ENCODE peak calls at places on chromosome 16, in nine cellular contexts. One of them, this sample, is unnamed.

GRCh38 chr16:87463722-87464690 is 28.8 kb downstream of the ZCCHC14 start:
- DNase-seq in esophagus muscularis mucosa: no peak
- DNase-seq in GM04503: no peak
- DNase-seq in CD8-positive, alpha-beta memory T cell: no peak
- DNase-seq in stimulated activated naive CD8-positive, alpha-beta T cell treated with anti-CD3 and anti-CD28 coated beads, Interleukin-15, Interleukin-2, amounts not matched to agents 100 U/mL and 50 U/mL, for 24 hours: peak; percentile 62
- DNase-seq in CD4-positive, CD25-positive, alpha-beta regulatory T cell: peak; percentile 53
- DNase-seq in stimulated activated CD4-positive, alpha-beta T cell treated with anti-CD3 and anti-CD28 coated beads, Interleukin-2, amount 100 ng/mL, for 24 hours: peak; percentile 49
- DNase-seq in activated T-cell treated with anti-CD3 and anti-CD28 coated beads, Interleukin-2, amount 50 U/mL, for 72 hours: peak; percentile 63
- DNase-seq in cardiac fibroblast: peak; percentile 88
- DNase-seq in this sample: no peak

GRCh38 chr16:88360999-88361398 is 21.8 kb upstream of the ZNF469 start:
- DNase-seq in esophagus muscularis mucosa: no peak
- DNase-seq in stimulated activated CD4-positive, alpha-beta T cell treated with anti-CD3 and anti-CD28 coated beads, Interleukin-2, amount 100 ng/mL, for 24 hours: no peak
- DNase-seq in CD4-positive, CD25-positive, alpha-beta regulatory T cell: no peak
- DNase-seq in GM04503: no peak
- DNase-seq in cardiac fibroblast: no peak
- DNase-seq in CD8-positive, alpha-beta memory T cell: no peak
- DNase-seq in activated T-cell treated with anti-CD3 and anti-CD28 coated beads, Interleukin-2, amount 50 U/mL, for 72 hours: no peak
- DNase-seq in stimulated activated naive CD8-positive, alpha-beta T cell treated with anti-CD3 and anti-CD28 coated beads, Interleukin-15, Interleukin-2, amounts not matched to agents 100 U/mL and 50 U/mL, for 24 hours: no peak
- DNase-seq in this sample: no peak

GRCh38 chr16:1828645-1829410 is 1.8 kb downstream of the FAHD1 start:
- DNase-seq in GM04503: no peak
- DNase-seq in stimulated activated naive CD8-positive, alpha-beta T cell treated with anti-CD3 and anti-CD28 coated beads, Interleukin-15, Interleukin-2, amounts not matched to agents 100 U/mL and 50 U/mL, for 24 hours: no peak
- DNase-seq in cardiac fibroblast: no peak
- DNase-seq in activated T-cell treated with anti-CD3 and anti-CD28 coated beads, Interleukin-2, amount 50 U/mL, for 72 hours: no peak
- DNase-seq in stimulated activated CD4-positive, alpha-beta T cell treated with anti-CD3 and anti-CD28 coated beads, Interleukin-2, amount 100 ng/mL, for 24 hours: no peak
- DNase-seq in CD4-positive, CD25-positive, alpha-beta regulatory T cell: no peak
- DNase-seq in esophagus muscularis mucosa: no peak
- DNase-seq in CD8-positive, alpha-beta memory T cell: no peak
- DNase-seq in this sample: no peak

GRCh38 chr16:79848739-79849518 is 248.4 kb upstream of the MAF start:
- DNase-seq in esophagus muscularis mucosa: no peak
- DNase-seq in CD8-positive, alpha-beta memory T cell: no peak
- DNase-seq in CD4-positive, CD25-positive, alpha-beta regulatory T cell: no peak
- DNase-seq in activated T-cell treated with anti-CD3 and anti-CD28 coated beads, Interleukin-2, amount 50 U/mL, for 72 hours: no peak
- DNase-seq in cardiac fibroblast: no peak
- DNase-seq in stimulated activated CD4-positive, alpha-beta T cell treated with anti-CD3 and anti-CD28 coated beads, Interleukin-2, amount 100 ng/mL, for 24 hours: no peak
- DNase-seq in stimulated activated naive CD8-positive, alpha-beta T cell treated with anti-CD3 and anti-CD28 coated beads, Interleukin-15, Interleukin-2, amounts not matched to agents 100 U/mL and 50 U/mL, for 24 hours: no peak
- DNase-seq in GM04503: no peak
- DNase-seq in this sample: no peak

GRCh38 chr16:72312862-72313261 is 140.9 kb upstream of the PMFBP1 start:
- DNase-seq in stimulated activated CD4-positive, alpha-beta T cell treated with anti-CD3 and anti-CD28 coated beads, Interleukin-2, amount 100 ng/mL, for 24 hours: no peak
- DNase-seq in stimulated activated naive CD8-positive, alpha-beta T cell treated with anti-CD3 and anti-CD28 coated beads, Interleukin-15, Interleukin-2, amounts not matched to agents 100 U/mL and 50 U/mL, for 24 hours: no peak
- DNase-seq in esophagus muscularis mucosa: no peak
- DNase-seq in activated T-cell treated with anti-CD3 and anti-CD28 coated beads, Interleukin-2, amount 50 U/mL, for 72 hours: no peak
- DNase-seq in CD4-positive, CD25-positive, alpha-beta regulatory T cell: no peak
- DNase-seq in GM04503: no peak
- DNase-seq in cardiac fibroblast: no peak
- DNase-seq in CD8-positive, alpha-beta memory T cell: no peak
- DNase-seq in this sample: no peak

GRCh38 chr16:87586201-87586782 is 16.0 kb upstream of the JPH3 start:
- DNase-seq in stimulated activated CD4-positive, alpha-beta T cell treated with anti-CD3 and anti-CD28 coated beads, Interleukin-2, amount 100 ng/mL, for 24 hours: no peak
- DNase-seq in stimulated activated naive CD8-positive, alpha-beta T cell treated with anti-CD3 and anti-CD28 coated beads, Interleukin-15, Interleukin-2, amounts not matched to agents 100 U/mL and 50 U/mL, for 24 hours: no peak
- DNase-seq in CD4-positive, CD25-positive, alpha-beta regulatory T cell: no peak
- DNase-seq in esophagus muscularis mucosa: no peak
- DNase-seq in CD8-positive, alpha-beta memory T cell: no peak
- DNase-seq in activated T-cell treated with anti-CD3 and anti-CD28 coated beads, Interleukin-2, amount 50 U/mL, for 72 hours: no peak
- DNase-seq in cardiac fibroblast: peak; percentile 11
- DNase-seq in GM04503: no peak
- DNase-seq in this sample: no peak

GRCh38 chr16:53123753-53124152 is 69.0 kb downstream of the CHD9 start:
- DNase-seq in cardiac fibroblast: peak; percentile 78
- DNase-seq in CD8-positive, alpha-beta memory T cell: no peak
- DNase-seq in GM04503: peak; percentile 64
- DNase-seq in activated T-cell treated with anti-CD3 and anti-CD28 coated beads, Interleukin-2, amount 50 U/mL, for 72 hours: no peak
- DNase-seq in CD4-positive, CD25-positive, alpha-beta regulatory T cell: no peak
- DNase-seq in stimulated activated naive CD8-positive, alpha-beta T cell treated with anti-CD3 and anti-CD28 coated beads, Interleukin-15, Interleukin-2, amounts not matched to agents 100 U/mL and 50 U/mL, for 24 hours: no peak
- DNase-seq in stimulated activated CD4-positive, alpha-beta T cell treated with anti-CD3 and anti-CD28 coated beads, Interleukin-2, amount 100 ng/mL, for 24 hours: no peak
- DNase-seq in esophagus muscularis mucosa: no peak
- DNase-seq in this sample: no peak

GRCh38 chr16:57277586-57277985 is 6.9 kb downstream of the PLLP start:
- DNase-seq in esophagus muscularis mucosa: no peak
- DNase-seq in CD4-positive, CD25-positive, alpha-beta regulatory T cell: peak; percentile 73
- DNase-seq in CD8-positive, alpha-beta memory T cell: peak; percentile 69
- DNase-seq in stimulated activated CD4-positive, alpha-beta T cell treated with anti-CD3 and anti-CD28 coated beads, Interleukin-2, amount 100 ng/mL, for 24 hours: peak; percentile 53
- DNase-seq in stimulated activated naive CD8-positive, alpha-beta T cell treated with anti-CD3 and anti-CD28 coated beads, Interleukin-15, Interleukin-2, amounts not matched to agents 100 U/mL and 50 U/mL, for 24 hours: peak; percentile 62
- DNase-seq in cardiac fibroblast: peak; percentile 76
- DNase-seq in GM04503: peak; percentile 21
- DNase-seq in activated T-cell treated with anti-CD3 and anti-CD28 coated beads, Interleukin-2, amount 50 U/mL, for 72 hours: peak; percentile 77
- DNase-seq in this sample: no peak

GRCh38 chr16:26951950-26952349 is 114.8 kb upstream of the C16orf82 start:
- DNase-seq in activated T-cell treated with anti-CD3 and anti-CD28 coated beads, Interleukin-2, amount 50 U/mL, for 72 hours: no peak
- DNase-seq in GM04503: no peak
- DNase-seq in CD4-positive, CD25-positive, alpha-beta regulatory T cell: no peak
- DNase-seq in esophagus muscularis mucosa: no peak
- DNase-seq in stimulated activated CD4-positive, alpha-beta T cell treated with anti-CD3 and anti-CD28 coated beads, Interleukin-2, amount 100 ng/mL, for 24 hours: no peak
- DNase-seq in stimulated activated naive CD8-positive, alpha-beta T cell treated with anti-CD3 and anti-CD28 coated beads, Interleukin-15, Interleukin-2, amounts not matched to agents 100 U/mL and 50 U/mL, for 24 hours: no peak
- DNase-seq in CD8-positive, alpha-beta memory T cell: no peak
- DNase-seq in cardiac fibroblast: no peak
- DNase-seq in this sample: no peak

GRCh38 chr16:4272114-4272954 is 489 bp downstream of the TFAP4 start:
- DNase-seq in stimulated activated CD4-positive, alpha-beta T cell treated with anti-CD3 and anti-CD28 coated beads, Interleukin-2, amount 100 ng/mL, for 24 hours: no peak
- DNase-seq in cardiac fibroblast: peak; percentile 37
- DNase-seq in CD4-positive, CD25-positive, alpha-beta regulatory T cell: peak; percentile 56
- DNase-seq in activated T-cell treated with anti-CD3 and anti-CD28 coated beads, Interleukin-2, amount 50 U/mL, for 72 hours: peak; percentile 54
- DNase-seq in GM04503: no peak
- DNase-seq in stimulated activated naive CD8-positive, alpha-beta T cell treated with anti-CD3 and anti-CD28 coated beads, Interleukin-15, Interleukin-2, amounts not matched to agents 100 U/mL and 50 U/mL, for 24 hours: no peak
- DNase-seq in esophagus muscularis mucosa: no peak
- DNase-seq in CD8-positive, alpha-beta memory T cell: peak; percentile 65
- DNase-seq in this sample: peak; percentile 26

GRCh38 chr16:10182186-10182683 is at the start of gene GRIN2A:
- DNase-seq in stimulated activated CD4-positive, alpha-beta T cell treated with anti-CD3 and anti-CD28 coated beads, Interleukin-2, amount 100 ng/mL, for 24 hours: no peak
- DNase-seq in GM04503: no peak
- DNase-seq in CD8-positive, alpha-beta memory T cell: no peak
- DNase-seq in activated T-cell treated with anti-CD3 and anti-CD28 coated beads, Interleukin-2, amount 50 U/mL, for 72 hours: no peak
- DNase-seq in CD4-positive, CD25-positive, alpha-beta regulatory T cell: no peak
- DNase-seq in stimulated activated naive CD8-positive, alpha-beta T cell treated with anti-CD3 and anti-CD28 coated beads, Interleukin-15, Interleukin-2, amounts not matched to agents 100 U/mL and 50 U/mL, for 24 hours: no peak
- DNase-seq in cardiac fibroblast: no peak
- DNase-seq in esophagus muscularis mucosa: no peak
- DNase-seq in this sample: no peak

GRCh38 chr16:23365602-23366240 is 63.6 kb downstream of the SCNN1B start:
- DNase-seq in CD4-positive, CD25-positive, alpha-beta regulatory T cell: peak; percentile 23
- DNase-seq in stimulated activated CD4-positive, alpha-beta T cell treated with anti-CD3 and anti-CD28 coated beads, Interleukin-2, amount 100 ng/mL, for 24 hours: no peak
- DNase-seq in activated T-cell treated with anti-CD3 and anti-CD28 coated beads, Interleukin-2, amount 50 U/mL, for 72 hours: no peak
- DNase-seq in esophagus muscularis mucosa: no peak
- DNase-seq in CD8-positive, alpha-beta memory T cell: no peak
- DNase-seq in GM04503: no peak
- DNase-seq in cardiac fibroblast: no peak
- DNase-seq in stimulated activated naive CD8-positive, alpha-beta T cell treated with anti-CD3 and anti-CD28 coated beads, Interleukin-15, Interleukin-2, amounts not matched to agents 100 U/mL and 50 U/mL, for 24 hours: no peak
- DNase-seq in this sample: no peak

GRCh38 chr16:64453643-64454042 is 668.2 kb downstream of the CDH11 start:
- DNase-seq in CD8-positive, alpha-beta memory T cell: no peak
- DNase-seq in GM04503: no peak
- DNase-seq in stimulated activated naive CD8-positive, alpha-beta T cell treated with anti-CD3 and anti-CD28 coated beads, Interleukin-15, Interleukin-2, amounts not matched to agents 100 U/mL and 50 U/mL, for 24 hours: no peak
- DNase-seq in activated T-cell treated with anti-CD3 and anti-CD28 coated beads, Interleukin-2, amount 50 U/mL, for 72 hours: no peak
- DNase-seq in CD4-positive, CD25-positive, alpha-beta regulatory T cell: no peak
- DNase-seq in esophagus muscularis mucosa: no peak
- DNase-seq in stimulated activated CD4-positive, alpha-beta T cell treated with anti-CD3 and anti-CD28 coated beads, Interleukin-2, amount 100 ng/mL, for 24 hours: no peak
- DNase-seq in cardiac fibroblast: no peak
- DNase-seq in this sample: no peak

GRCh38 chr16:28951410-28951943 is 740 bp downstream of the NFATC2IP start:
- DNase-seq in GM04503: no peak
- DNase-seq in stimulated activated naive CD8-positive, alpha-beta T cell treated with anti-CD3 and anti-CD28 coated beads, Interleukin-15, Interleukin-2, amounts not matched to agents 100 U/mL and 50 U/mL, for 24 hours: no peak
- DNase-seq in activated T-cell treated with anti-CD3 and anti-CD28 coated beads, Interleukin-2, amount 50 U/mL, for 72 hours: peak; percentile 66
- DNase-seq in CD4-positive, CD25-positive, alpha-beta regulatory T cell: peak; percentile 66
- DNase-seq in esophagus muscularis mucosa: no peak
- DNase-seq in CD8-positive, alpha-beta memory T cell: peak; percentile 58
- DNase-seq in cardiac fibroblast: no peak
- DNase-seq in stimulated activated CD4-positive, alpha-beta T cell treated with anti-CD3 and anti-CD28 coated beads, Interleukin-2, amount 100 ng/mL, for 24 hours: no peak
- DNase-seq in this sample: no peak

GRCh38 chr16:85994492-85995433 is 95.8 kb downstream of the IRF8 start:
- DNase-seq in stimulated activated naive CD8-positive, alpha-beta T cell treated with anti-CD3 and anti-CD28 coated beads, Interleukin-15, Interleukin-2, amounts not matched to agents 100 U/mL and 50 U/mL, for 24 hours: no peak
- DNase-seq in CD4-positive, CD25-positive, alpha-beta regulatory T cell: no peak
- DNase-seq in esophagus muscularis mucosa: no peak
- DNase-seq in stimulated activated CD4-positive, alpha-beta T cell treated with anti-CD3 and anti-CD28 coated beads, Interleukin-2, amount 100 ng/mL, for 24 hours: no peak
- DNase-seq in GM04503: no peak
- DNase-seq in CD8-positive, alpha-beta memory T cell: no peak
- DNase-seq in cardiac fibroblast: no peak
- DNase-seq in activated T-cell treated with anti-CD3 and anti-CD28 coated beads, Interleukin-2, amount 50 U/mL, for 72 hours: no peak
- DNase-seq in this sample: no peak

GRCh38 chr16:66326995-66327513 is 39.4 kb upstream of the CDH5 start:
- DNase-seq in cardiac fibroblast: no peak
- DNase-seq in GM04503: no peak
- DNase-seq in activated T-cell treated with anti-CD3 and anti-CD28 coated beads, Interleukin-2, amount 50 U/mL, for 72 hours: no peak
- DNase-seq in esophagus muscularis mucosa: no peak
- DNase-seq in CD4-positive, CD25-positive, alpha-beta regulatory T cell: no peak
- DNase-seq in stimulated activated CD4-positive, alpha-beta T cell treated with anti-CD3 and anti-CD28 coated beads, Interleukin-2, amount 100 ng/mL, for 24 hours: no peak
- DNase-seq in stimulated activated naive CD8-positive, alpha-beta T cell treated with anti-CD3 and anti-CD28 coated beads, Interleukin-15, Interleukin-2, amounts not matched to agents 100 U/mL and 50 U/mL, for 24 hours: no peak
- DNase-seq in CD8-positive, alpha-beta memory T cell: no peak
- DNase-seq in this sample: no peak

GRCh38 chr16:61946019-61946418 is 90.2 kb downstream of the CDH8 start:
- DNase-seq in cardiac fibroblast: no peak
- DNase-seq in CD4-positive, CD25-positive, alpha-beta regulatory T cell: no peak
- DNase-seq in stimulated activated CD4-positive, alpha-beta T cell treated with anti-CD3 and anti-CD28 coated beads, Interleukin-2, amount 100 ng/mL, for 24 hours: no peak
- DNase-seq in CD8-positive, alpha-beta memory T cell: no peak
- DNase-seq in esophagus muscularis mucosa: no peak
- DNase-seq in stimulated activated naive CD8-positive, alpha-beta T cell treated with anti-CD3 and anti-CD28 coated beads, Interleukin-15, Interleukin-2, amounts not matched to agents 100 U/mL and 50 U/mL, for 24 hours: no peak
- DNase-seq in activated T-cell treated with anti-CD3 and anti-CD28 coated beads, Interleukin-2, amount 50 U/mL, for 72 hours: no peak
- DNase-seq in GM04503: no peak
- DNase-seq in this sample: no peak